ENCODE peak calls at places on chromosomes 6 and 20, in eight cellular contexts. One of them, this sample, is unnamed.

GRCh38 chr20:1130849-1131248 is 12.4 kb downstream of the PSMF1 start:
- DNase-seq in OCI-LY7: no peak
- DNase-seq in fibroblast of pulmonary artery: no peak
- DNase-seq in CD8-positive, alpha-beta T cell: no peak
- DNase-seq in heart right ventricle: peak; percentile 43
- DNase-seq in uterus: no peak
- DNase-seq in Calu3: no peak
- DNase-seq in A549: no peak
- DNase-seq in this sample: no peak

GRCh38 chr6:3757241-3757641 is 5.7 kb upstream of the PXDC1 start:
- DNase-seq in heart right ventricle: no peak
- DNase-seq in CD8-positive, alpha-beta T cell: no peak
- DNase-seq in uterus: no peak
- DNase-seq in Calu3: no peak
- DNase-seq in A549: no peak
- DNase-seq in OCI-LY7: no peak
- DNase-seq in fibroblast of pulmonary artery: no peak
- DNase-seq in this sample: no peak

GRCh38 chr20:57126481-57127092 is 139.9 kb downstream of the BMP7 start:
- DNase-seq in heart right ventricle: no peak
- DNase-seq in A549: no peak
- DNase-seq in fibroblast of pulmonary artery: no peak
- DNase-seq in OCI-LY7: peak; percentile 42
- DNase-seq in CD8-positive, alpha-beta T cell: no peak
- DNase-seq in uterus: no peak
- DNase-seq in Calu3: no peak
- DNase-seq in this sample: no peak

GRCh38 chr20:62834967-62835730 is 18.3 kb downstream of the COL9A3 start:
- DNase-seq in CD8-positive, alpha-beta T cell: no peak
- DNase-seq in uterus: no peak
- DNase-seq in OCI-LY7: no peak
- DNase-seq in heart right ventricle: no peak
- DNase-seq in A549: no peak
- DNase-seq in Calu3: no peak
- DNase-seq in fibroblast of pulmonary artery: no peak
- DNase-seq in this sample: no peak

GRCh38 chr20:1907586-1907985 is 12.4 kb downstream of the SIRPA start:
- DNase-seq in OCI-LY7: no peak
- DNase-seq in A549: no peak
- DNase-seq in heart right ventricle: no peak
- DNase-seq in Calu3: no peak
- DNase-seq in fibroblast of pulmonary artery: peak; percentile 48
- DNase-seq in uterus: no peak
- DNase-seq in CD8-positive, alpha-beta T cell: no peak
- DNase-seq in this sample: no peak

GRCh38 chr6:26243132-26243531 is 121.9 kb upstream of the BTN3A2 start:
- DNase-seq in uterus: no peak
- DNase-seq in OCI-LY7: no peak
- DNase-seq in A549: no peak
- DNase-seq in CD8-positive, alpha-beta T cell: no peak
- DNase-seq in fibroblast of pulmonary artery: no peak
- DNase-seq in Calu3: peak; percentile 42
- DNase-seq in heart right ventricle: no peak
- DNase-seq in this sample: no peak

GRCh38 chr20:15100506-15101160 is 763.2 kb upstream of the FLRT3 start:
- DNase-seq in uterus: no peak
- DNase-seq in A549: no peak
- DNase-seq in fibroblast of pulmonary artery: no peak
- DNase-seq in Calu3: no peak
- DNase-seq in heart right ventricle: no peak
- DNase-seq in CD8-positive, alpha-beta T cell: no peak
- DNase-seq in OCI-LY7: no peak
- DNase-seq in this sample: peak; percentile 46

GRCh38 chr6:41073968-41074691 is 1.4 kb downstream of the NFYA start:
- DNase-seq in Calu3: no peak
- DNase-seq in OCI-LY7: no peak
- DNase-seq in fibroblast of pulmonary artery: peak; percentile 13
- DNase-seq in A549: no peak
- DNase-seq in CD8-positive, alpha-beta T cell: no peak
- DNase-seq in uterus: no peak
- DNase-seq in heart right ventricle: no peak
- DNase-seq in this sample: peak; percentile 31

GRCh38 chr20:38298768-38299288 is 5.1 kb upstream of the BPI start:
- DNase-seq in OCI-LY7: no peak
- DNase-seq in fibroblast of pulmonary artery: peak; percentile 92
- DNase-seq in Calu3: no peak
- DNase-seq in heart right ventricle: peak; percentile 75
- DNase-seq in CD8-positive, alpha-beta T cell: no peak
- DNase-seq in uterus: peak; percentile 89
- DNase-seq in A549: no peak
- DNase-seq in this sample: peak; percentile 85

GRCh38 chr20:46028772-46029371 is at the start of gene SLC12A5:
- DNase-seq in OCI-LY7: no peak
- DNase-seq in uterus: no peak
- DNase-seq in fibroblast of pulmonary artery: no peak
- DNase-seq in heart right ventricle: no peak
- DNase-seq in CD8-positive, alpha-beta T cell: no peak
- DNase-seq in Calu3: no peak
- DNase-seq in A549: no peak
- DNase-seq in this sample: no peak

GRCh38 chr20:24781061-24781980 is 167.7 kb upstream of the CST7 start:
- DNase-seq in OCI-LY7: peak; percentile 45
- DNase-seq in heart right ventricle: no peak
- DNase-seq in Calu3: peak; percentile 10
- DNase-seq in uterus: no peak
- DNase-seq in CD8-positive, alpha-beta T cell: no peak
- DNase-seq in A549: peak; percentile 40
- DNase-seq in fibroblast of pulmonary artery: peak; percentile 34
- DNase-seq in this sample: peak; percentile 72

GRCh38 chr6:22928775-22929174 is 359.4 kb downstream of the HDGFL1 start:
- DNase-seq in uterus: no peak
- DNase-seq in A549: no peak
- DNase-seq in Calu3: no peak
- DNase-seq in fibroblast of pulmonary artery: no peak
- DNase-seq in heart right ventricle: no peak
- DNase-seq in OCI-LY7: no peak
- DNase-seq in CD8-positive, alpha-beta T cell: no peak
- DNase-seq in this sample: no peak

GRCh38 chr6:101626264-101626663 is 232.8 kb downstream of the GRIK2 start:
- DNase-seq in CD8-positive, alpha-beta T cell: no peak
- DNase-seq in fibroblast of pulmonary artery: no peak
- DNase-seq in A549: no peak
- DNase-seq in heart right ventricle: no peak
- DNase-seq in OCI-LY7: no peak
- DNase-seq in Calu3: no peak
- DNase-seq in uterus: no peak
- DNase-seq in this sample: no peak

GRCh38 chr6:169250660-169251059 is 3.0 kb downstream of the THBS2 start:
- DNase-seq in fibroblast of pulmonary artery: peak; percentile 88
- DNase-seq in CD8-positive, alpha-beta T cell: no peak
- DNase-seq in uterus: peak; percentile 73
- DNase-seq in heart right ventricle: no peak
- DNase-seq in A549: peak; percentile 2
- DNase-seq in OCI-LY7: no peak
- DNase-seq in Calu3: peak; percentile 51
- DNase-seq in this sample: peak; percentile 90

GRCh38 chr6:21597706-21598273 is 4.2 kb downstream of the SOX4 start:
- DNase-seq in CD8-positive, alpha-beta T cell: no peak
- DNase-seq in heart right ventricle: no peak
- DNase-seq in uterus: no peak
- DNase-seq in OCI-LY7: no peak
- DNase-seq in Calu3: peak; percentile 29
- DNase-seq in fibroblast of pulmonary artery: peak; percentile 51
- DNase-seq in A549: no peak
- DNase-seq in this sample: peak; percentile 52

GRCh38 chr6:133587841-133588240 is 301.1 kb upstream of the TCF21 start:
- DNase-seq in CD8-positive, alpha-beta T cell: no peak
- DNase-seq in Calu3: no peak
- DNase-seq in A549: no peak
- DNase-seq in uterus: no peak
- DNase-seq in heart right ventricle: no peak
- DNase-seq in fibroblast of pulmonary artery: peak; percentile 47
- DNase-seq in OCI-LY7: no peak
- DNase-seq in this sample: peak; percentile 42

GRCh38 chr20:25032478-25033183 is 25.3 kb downstream of the ACSS1 start:
- DNase-seq in uterus: peak; percentile 45
- DNase-seq in Calu3: peak; percentile 50
- DNase-seq in fibroblast of pulmonary artery: peak; percentile 77
- DNase-seq in OCI-LY7: no peak
- DNase-seq in heart right ventricle: peak; percentile 65
- DNase-seq in A549: no peak
- DNase-seq in CD8-positive, alpha-beta T cell: no peak
- DNase-seq in this sample: no peak

GRCh38 chr6:146363838-146364607 is 179.6 kb upstream of the RAB32 start:
- DNase-seq in fibroblast of pulmonary artery: no peak
- DNase-seq in Calu3: no peak
- DNase-seq in uterus: no peak
- DNase-seq in OCI-LY7: no peak
- DNase-seq in heart right ventricle: no peak
- DNase-seq in A549: no peak
- DNase-seq in CD8-positive, alpha-beta T cell: no peak
- DNase-seq in this sample: no peak

GRCh38 chr20:63642518-63643247 is 10.5 kb downstream of the STMN3 start:
- DNase-seq in A549: no peak
- DNase-seq in uterus: no peak
- DNase-seq in heart right ventricle: no peak
- DNase-seq in OCI-LY7: peak; percentile 55
- DNase-seq in fibroblast of pulmonary artery: no peak
- DNase-seq in CD8-positive, alpha-beta T cell: no peak
- DNase-seq in Calu3: no peak
- DNase-seq in this sample: no peak

GRCh38 chr20:60215786-60216730 is 257.8 kb downstream of the CDH26 start:
- DNase-seq in CD8-positive, alpha-beta T cell: no peak
- DNase-seq in fibroblast of pulmonary artery: no peak
- DNase-seq in heart right ventricle: no peak
- DNase-seq in OCI-LY7: no peak
- DNase-seq in Calu3: no peak
- DNase-seq in A549: no peak
- DNase-seq in uterus: no peak
- DNase-seq in this sample: no peak

GRCh38 chr6:170174771-170175643 is 115.9 kb downstream of the DLL1 start:
- DNase-seq in OCI-LY7: no peak
- DNase-seq in uterus: peak; percentile 11
- DNase-seq in fibroblast of pulmonary artery: no peak
- DNase-seq in Calu3: no peak
- DNase-seq in A549: no peak
- DNase-seq in heart right ventricle: no peak
- DNase-seq in CD8-positive, alpha-beta T cell: no peak
- DNase-seq in this sample: no peak

GRCh38 chr6:157304840-157305675 is 18.3 kb downstream of the TMEM242 start:
- DNase-seq in uterus: no peak
- DNase-seq in Calu3: no peak
- DNase-seq in CD8-positive, alpha-beta T cell: no peak
- DNase-seq in A549: no peak
- DNase-seq in fibroblast of pulmonary artery: peak; percentile 42
- DNase-seq in heart right ventricle: no peak
- DNase-seq in OCI-LY7: no peak
- DNase-seq in this sample: peak; percentile 23

DNA sequence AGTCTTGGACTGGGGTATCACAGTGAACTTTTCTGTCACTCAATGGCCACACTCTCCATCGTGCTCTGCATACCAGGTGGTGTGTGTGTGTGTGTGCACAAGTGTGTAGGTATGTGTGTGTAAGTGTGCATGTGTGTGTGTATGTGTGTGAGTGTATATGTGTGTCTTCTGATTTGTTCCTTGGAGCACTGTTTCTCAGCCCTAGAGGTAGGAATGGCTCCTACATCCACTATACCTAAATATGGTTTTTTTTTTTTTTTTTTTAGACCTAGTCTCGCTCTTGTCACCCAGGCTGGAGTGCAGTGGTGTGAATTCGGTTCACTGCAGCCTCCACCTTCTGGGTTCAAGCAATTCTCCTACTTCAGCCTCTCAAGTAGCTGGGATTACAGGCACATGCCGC is 236.6 kb downstream of the PHF3 start:
- DNase-seq in fibroblast of pulmonary artery: no peak
- DNase-seq in OCI-LY7: no peak
- DNase-seq in Calu3: no peak
- DNase-seq in A549: no peak
- DNase-seq in CD8-positive, alpha-beta T cell: no peak
- DNase-seq in heart right ventricle: no peak
- DNase-seq in uterus: no peak
- DNase-seq in this sample: no peak
- TF ChIP-seq CTCF in fibroblast of pulmonary artery: no peak
- TF ChIP-seq CTCF in OCI-LY7: no peak
- TF ChIP-seq CTCF in Calu3: no peak
- TF ChIP-seq CTCF in A549: no peak
- TF ChIP-seq CTCF in CD8-positive, alpha-beta T cell: no peak
- TF ChIP-seq CTCF in heart right ventricle: no peak
- TF ChIP-seq CTCF in uterus: no peak
- TF ChIP-seq CTCF in this sample: no peak

GRCh38 chr6:117352466-117353081 is 73.2 kb downstream of the ROS1 start:
- DNase-seq in fibroblast of pulmonary artery: peak; percentile 50
- DNase-seq in heart right ventricle: no peak
- DNase-seq in Calu3: peak; percentile 11
- DNase-seq in CD8-positive, alpha-beta T cell: no peak
- DNase-seq in OCI-LY7: peak; percentile 1
- DNase-seq in uterus: no peak
- DNase-seq in A549: peak; percentile 13
- DNase-seq in this sample: peak; percentile 64
- TF ChIP-seq CTCF in fibroblast of pulmonary artery: peak; percentile 67
- TF ChIP-seq CTCF in heart right ventricle: peak; percentile 39
- TF ChIP-seq CTCF in Calu3: peak; percentile 19
- TF ChIP-seq CTCF in CD8-positive, alpha-beta T cell: peak; percentile 33
- TF ChIP-seq CTCF in OCI-LY7: peak; percentile 56
- TF ChIP-seq CTCF in uterus: no peak
- TF ChIP-seq CTCF in A549: peak; percentile 54
- TF ChIP-seq CTCF in this sample: peak; percentile 66

DNA sequence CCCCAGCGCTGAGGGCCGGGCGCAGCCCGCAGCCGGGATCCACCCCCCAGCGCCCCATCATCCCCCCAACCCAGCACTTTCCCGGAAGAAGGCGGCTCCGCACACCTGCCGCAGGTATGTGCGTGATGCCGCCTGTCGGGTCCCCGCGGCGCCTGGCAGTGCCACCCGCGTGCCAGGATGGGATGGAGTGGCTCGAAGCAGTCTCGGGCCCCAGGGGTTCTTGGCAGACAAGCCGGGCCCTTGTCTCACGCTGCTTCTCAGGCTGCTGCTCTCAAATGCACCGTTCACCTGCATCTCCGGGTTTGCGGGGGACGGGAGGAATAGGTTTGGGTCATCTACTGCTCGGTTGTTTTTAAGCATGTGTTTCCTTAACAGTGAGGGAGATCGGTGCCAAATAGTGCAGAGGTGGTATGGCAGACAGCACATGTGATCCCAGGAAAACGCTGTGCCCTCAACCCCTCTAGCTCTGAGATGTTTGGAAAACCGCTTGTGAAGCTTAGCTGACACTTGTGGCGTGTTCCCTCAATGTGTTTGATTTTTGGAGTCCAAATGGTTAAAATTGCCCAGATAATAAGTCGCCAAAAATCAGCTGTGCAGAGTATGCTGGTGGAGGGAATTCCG is 847 bp downstream of the MYLIP start:
- DNase-seq in heart right ventricle: no peak
- DNase-seq in CD8-positive, alpha-beta T cell: no peak
- DNase-seq in Calu3: peak; percentile 15
- DNase-seq in fibroblast of pulmonary artery: peak; percentile 24
- DNase-seq in uterus: peak; percentile 40
- DNase-seq in OCI-LY7: peak; percentile 49
- DNase-seq in A549: peak; percentile 5
- DNase-seq in this sample: peak; percentile 25
- TF ChIP-seq CTCF in heart right ventricle: no peak
- TF ChIP-seq CTCF in CD8-positive, alpha-beta T cell: no peak
- TF ChIP-seq CTCF in Calu3: no peak
- TF ChIP-seq CTCF in fibroblast of pulmonary artery: no peak
- TF ChIP-seq CTCF in uterus: no peak
- TF ChIP-seq CTCF in OCI-LY7: peak; percentile 14
- TF ChIP-seq CTCF in A549: no peak
- TF ChIP-seq CTCF in this sample: no peak

GRCh38 chr20:32474967-32475819 is 109.9 kb downstream of the NOL4L start:
- DNase-seq in A549: peak; percentile 94
- DNase-seq in fibroblast of pulmonary artery: peak; percentile 98
- DNase-seq in Calu3: peak; percentile 100
- DNase-seq in heart right ventricle: peak; percentile 91
- DNase-seq in OCI-LY7: no peak
- DNase-seq in CD8-positive, alpha-beta T cell: no peak
- DNase-seq in uterus: peak; percentile 92
- DNase-seq in this sample: peak; percentile 99
- TF ChIP-seq CTCF in A549: no peak
- TF ChIP-seq CTCF in fibroblast of pulmonary artery: no peak
- TF ChIP-seq CTCF in Calu3: no peak
- TF ChIP-seq CTCF in heart right ventricle: no peak
- TF ChIP-seq CTCF in OCI-LY7: no peak
- TF ChIP-seq CTCF in CD8-positive, alpha-beta T cell: no peak
- TF ChIP-seq CTCF in uterus: peak; percentile 14
- TF ChIP-seq CTCF in this sample: no peak

This sample was measured in choroid plexus epithelial cell.